ENCODE peak calls at places on chromosomes 12 and 14, in eight cellular contexts. W, I, X, F, N, T, R and H are unnamed samples.

GRCh38 chr14:55353686-55354467 is 57.8 kb downstream of the ATG14 start:
- DNase-seq in W (no peak), I (no peak), X (no peak), F (no peak), N (peak; percentile 11), T (no peak), R (no peak), H (no peak)

GRCh38 chr12:118409834-118410233 is 33.5 kb downstream of the SUDS3 start:
- DNase-seq in W (no peak), I (no peak), X (no peak), F (no peak), N (no peak), T (no peak), R (no peak), H (no peak)

GRCh38 chr14:95068521-95068920 is 88.8 kb downstream of the DICER1 start:
- DNase-seq in W (no peak), I (no peak), X (no peak), F (no peak), N (no peak), T (no peak), R (no peak), H (no peak)

GRCh38 chr12:57889541-57889989 is 43.0 kb upstream of the CTDSP2 start:
- DNase-seq in W (no peak), I (no peak), X (no peak), F (peak; percentile 87), N (no peak), T (peak; percentile 58), R (peak; percentile 87), H (no peak)

GRCh38 chr12:30725739-30726138 is 29.0 kb downstream of the CAPRIN2 start:
- DNase-seq in W (no peak), I (no peak), X (no peak), F (peak; percentile 47), N (no peak), T (peak; percentile 82), R (no peak), H (peak; percentile 31)

GRCh38 chr12:31250179-31250578 is 75.8 kb downstream of the SINHCAF start:
- DNase-seq in W (no peak), I (no peak), X (no peak), F (no peak), N (no peak), T (no peak), R (no peak), H (no peak)

GRCh38 chr14:85702937-85703336 is 173.0 kb downstream of the FLRT2 start:
- DNase-seq in W (no peak), I (no peak), X (no peak), F (peak; percentile 5), N (no peak), T (peak; percentile 48), R (no peak), H (peak; percentile 9)

GRCh38 chr14:59271734-59272133 is 83.3 kb downstream of the DAAM1 start:
- DNase-seq in W (no peak), I (no peak), X (no peak), F (no peak), N (no peak), T (peak; percentile 63), R (no peak), H (no peak)

GRCh38 chr12:102539651-102540553 is 59.5 kb upstream of the IGF1 start:
- DNase-seq in W (no peak), I (no peak), X (no peak), F (peak; percentile 90), N (no peak), T (peak; percentile 91), R (no peak), H (no peak)

GRCh38 chr14:105858676-105859025 is 332.3 kb downstream of the TMEM121 start:
- DNase-seq in W (no peak), I (no peak), X (no peak), F (no peak), N (no peak), T (no peak), R (no peak), H (no peak)

GRCh38 chr12:107903377-107904061 is 129.0 kb downstream of the ASCL4 start:
- DNase-seq in W (peak; percentile 79), I (peak; percentile 88), X (peak; percentile 51), F (no peak), N (no peak), T (no peak), R (peak; percentile 69), H (no peak)

GRCh38 chr12:132003846-132004245 is 54.1 kb downstream of the EP400 start:
- DNase-seq in W (no peak), I (no peak), X (no peak), F (peak; percentile 60), N (no peak), T (peak; percentile 76), R (no peak), H (no peak)

GRCh38 chr14:22648506-22648905 is 4.4 kb upstream of the OR6J1 start:
- DNase-seq in W (no peak), I (no peak), X (no peak), F (no peak), N (no peak), T (no peak), R (no peak), H (no peak)

GRCh38 chr12:53268637-53269562 is 801 bp downstream of the ESPL1 start:
- DNase-seq in W (no peak), I (peak; percentile 39), X (no peak), F (peak; percentile 14), N (no peak), T (no peak), R (no peak), H (no peak)

GRCh38 chr12:90653051-90653450 is 301.9 kb downstream of the CCER1 start:
- DNase-seq in W (no peak), I (no peak), X (no peak), F (peak; percentile 65), N (no peak), T (peak; percentile 48), R (no peak), H (no peak)

GRCh38 chr14:90721619-90722305 is 94.5 kb downstream of the TTC7B start:
- DNase-seq in W (no peak), I (no peak), X (no peak), F (no peak), N (no peak), T (peak; percentile 25), R (no peak), H (no peak)

GRCh38 chr14:74240794-74241610 is 1.8 kb downstream of the VSX2 start:
- DNase-seq in W (no peak), I (peak; percentile 71), X (no peak), F (no peak), N (no peak), T (no peak), R (no peak), H (no peak)

GRCh38 chr12:20555771-20556170 is 139.4 kb upstream of the SLCO1C1 start:
- DNase-seq in W (no peak), I (no peak), X (no peak), F (no peak), N (no peak), T (no peak), R (no peak), H (no peak)

GRCh38 chr12:122035292-122035691 is 13.6 kb downstream of the BCL7A start:
- DNase-seq in W (no peak), I (no peak), X (no peak), F (no peak), N (no peak), T (no peak), R (no peak), H (no peak)

GRCh38 chr12:27009926-27010325 is 4.3 kb downstream of the TM7SF3 start:
- DNase-seq in W (no peak), I (no peak), X (no peak), F (no peak), N (no peak), T (no peak), R (no peak), H (no peak)

GRCh38 chr14:72610096-72610830 is 283.6 kb downstream of the DPF3 start:
- DNase-seq in W (no peak), I (no peak), X (no peak), F (no peak), N (no peak), T (no peak), R (peak; percentile 14), H (no peak)